ENCODE peak calls at places on chromosomes 3 and 15, in ten cellular contexts. One of them, this sample, is unnamed.

GRCh38 chr3:93906245-93906644 is 67.5 kb downstream of the PROS1 start:
- DNase-seq in activated CD8-positive, alpha-beta memory T cell treated with anti-CD3 and anti-CD28 coated beads, Interleukin-2, amount 50 U/mL, for 4 hours: no peak
- DNase-seq in endodermal cell: no peak
- DNase-seq in fibroblast of pulmonary artery: no peak
- DNase-seq in renal cortical epithelial cell: no peak
- DNase-seq in stimulated activated CD8-positive, alpha-beta memory T cell treated with anti-CD3 and anti-CD28 coated beads, Interleukin-15, amount 100 ng/mL, for 1 hour: no peak
- DNase-seq in PC-9: no peak
- DNase-seq in GM13976: no peak
- DNase-seq in KG1: no peak
- DNase-seq in MM.1S: no peak
- DNase-seq in this sample: no peak

GRCh38 chr15:89654311-89654761 is 931 bp downstream of the KIF7 start:
- DNase-seq in activated CD8-positive, alpha-beta memory T cell treated with anti-CD3 and anti-CD28 coated beads, Interleukin-2, amount 50 U/mL, for 4 hours: no peak
- DNase-seq in endodermal cell: peak
- DNase-seq in fibroblast of pulmonary artery: peak
- DNase-seq in renal cortical epithelial cell: no peak
- DNase-seq in stimulated activated CD8-positive, alpha-beta memory T cell treated with anti-CD3 and anti-CD28 coated beads, Interleukin-15, amount 100 ng/mL, for 1 hour: no peak
- DNase-seq in PC-9: peak
- DNase-seq in GM13976: no peak
- DNase-seq in KG1: no peak
- DNase-seq in MM.1S: no peak
- DNase-seq in this sample: no peak

GRCh38 chr3:46676601-46677071 is 16.8 kb downstream of the ALS2CL start:
- DNase-seq in activated CD8-positive, alpha-beta memory T cell treated with anti-CD3 and anti-CD28 coated beads, Interleukin-2, amount 50 U/mL, for 4 hours: no peak
- DNase-seq in endodermal cell: no peak
- DNase-seq in fibroblast of pulmonary artery: no peak
- DNase-seq in renal cortical epithelial cell: no peak
- DNase-seq in stimulated activated CD8-positive, alpha-beta memory T cell treated with anti-CD3 and anti-CD28 coated beads, Interleukin-15, amount 100 ng/mL, for 1 hour: no peak
- DNase-seq in PC-9: no peak
- DNase-seq in GM13976: no peak
- DNase-seq in KG1: no peak
- DNase-seq in MM.1S: no peak
- DNase-seq in this sample: no peak

GRCh38 chr3:35291837-35292236 is 347.5 kb upstream of the ARPP21 start:
- DNase-seq in activated CD8-positive, alpha-beta memory T cell treated with anti-CD3 and anti-CD28 coated beads, Interleukin-2, amount 50 U/mL, for 4 hours: no peak
- DNase-seq in endodermal cell: no peak
- DNase-seq in fibroblast of pulmonary artery: no peak
- DNase-seq in renal cortical epithelial cell: no peak
- DNase-seq in stimulated activated CD8-positive, alpha-beta memory T cell treated with anti-CD3 and anti-CD28 coated beads, Interleukin-15, amount 100 ng/mL, for 1 hour: no peak
- DNase-seq in PC-9: no peak
- DNase-seq in GM13976: no peak
- DNase-seq in KG1: no peak
- DNase-seq in MM.1S: no peak
- DNase-seq in this sample: no peak

GRCh38 chr15:66809664-66810063 is 107.6 kb downstream of the SMAD6 start:
- DNase-seq in activated CD8-positive, alpha-beta memory T cell treated with anti-CD3 and anti-CD28 coated beads, Interleukin-2, amount 50 U/mL, for 4 hours: no peak
- DNase-seq in endodermal cell: peak
- DNase-seq in fibroblast of pulmonary artery: no peak
- DNase-seq in renal cortical epithelial cell: no peak
- DNase-seq in stimulated activated CD8-positive, alpha-beta memory T cell treated with anti-CD3 and anti-CD28 coated beads, Interleukin-15, amount 100 ng/mL, for 1 hour: no peak
- DNase-seq in PC-9: no peak
- DNase-seq in GM13976: no peak
- DNase-seq in KG1: no peak
- DNase-seq in MM.1S: no peak
- DNase-seq in this sample: no peak

GRCh38 chr3:12479919-12480425 is 4.3 kb upstream of the TSEN2 start:
- DNase-seq in activated CD8-positive, alpha-beta memory T cell treated with anti-CD3 and anti-CD28 coated beads, Interleukin-2, amount 50 U/mL, for 4 hours: no peak
- DNase-seq in endodermal cell: peak
- DNase-seq in fibroblast of pulmonary artery: peak
- DNase-seq in renal cortical epithelial cell: peak
- DNase-seq in stimulated activated CD8-positive, alpha-beta memory T cell treated with anti-CD3 and anti-CD28 coated beads, Interleukin-15, amount 100 ng/mL, for 1 hour: peak
- DNase-seq in PC-9: no peak
- DNase-seq in GM13976: peak
- DNase-seq in KG1: peak
- DNase-seq in MM.1S: peak
- DNase-seq in this sample: peak

GRCh38 chr3:52682016-52682415 is 3.7 kb downstream of the PBRM1 start:
- DNase-seq in activated CD8-positive, alpha-beta memory T cell treated with anti-CD3 and anti-CD28 coated beads, Interleukin-2, amount 50 U/mL, for 4 hours: no peak
- DNase-seq in endodermal cell: no peak
- DNase-seq in fibroblast of pulmonary artery: peak
- DNase-seq in renal cortical epithelial cell: peak
- DNase-seq in stimulated activated CD8-positive, alpha-beta memory T cell treated with anti-CD3 and anti-CD28 coated beads, Interleukin-15, amount 100 ng/mL, for 1 hour: no peak
- DNase-seq in PC-9: peak
- DNase-seq in GM13976: no peak
- DNase-seq in KG1: no peak
- DNase-seq in MM.1S: no peak
- DNase-seq in this sample: no peak

GRCh38 chr3:138921316-138922292 is 25.3 kb downstream of the FOXL2 start:
- DNase-seq in activated CD8-positive, alpha-beta memory T cell treated with anti-CD3 and anti-CD28 coated beads, Interleukin-2, amount 50 U/mL, for 4 hours: no peak
- DNase-seq in endodermal cell: no peak
- DNase-seq in fibroblast of pulmonary artery: peak
- DNase-seq in renal cortical epithelial cell: peak
- DNase-seq in stimulated activated CD8-positive, alpha-beta memory T cell treated with anti-CD3 and anti-CD28 coated beads, Interleukin-15, amount 100 ng/mL, for 1 hour: no peak
- DNase-seq in PC-9: peak
- DNase-seq in GM13976: no peak
- DNase-seq in KG1: no peak
- DNase-seq in MM.1S: no peak
- DNase-seq in this sample: no peak

GRCh38 chr3:155995525-155996370 is 124.6 kb upstream of the KCNAB1 start:
- DNase-seq in activated CD8-positive, alpha-beta memory T cell treated with anti-CD3 and anti-CD28 coated beads, Interleukin-2, amount 50 U/mL, for 4 hours: no peak
- DNase-seq in endodermal cell: no peak
- DNase-seq in fibroblast of pulmonary artery: peak
- DNase-seq in renal cortical epithelial cell: peak
- DNase-seq in stimulated activated CD8-positive, alpha-beta memory T cell treated with anti-CD3 and anti-CD28 coated beads, Interleukin-15, amount 100 ng/mL, for 1 hour: no peak
- DNase-seq in PC-9: peak
- DNase-seq in GM13976: peak
- DNase-seq in KG1: no peak
- DNase-seq in MM.1S: peak
- DNase-seq in this sample: peak

GRCh38 chr15:62163847-62164499 is 1.1 kb downstream of the C2CD4B start:
- DNase-seq in activated CD8-positive, alpha-beta memory T cell treated with anti-CD3 and anti-CD28 coated beads, Interleukin-2, amount 50 U/mL, for 4 hours: no peak
- DNase-seq in endodermal cell: peak
- DNase-seq in fibroblast of pulmonary artery: peak
- DNase-seq in renal cortical epithelial cell: no peak
- DNase-seq in stimulated activated CD8-positive, alpha-beta memory T cell treated with anti-CD3 and anti-CD28 coated beads, Interleukin-15, amount 100 ng/mL, for 1 hour: no peak
- DNase-seq in PC-9: no peak
- DNase-seq in GM13976: no peak
- DNase-seq in KG1: no peak
- DNase-seq in MM.1S: no peak
- DNase-seq in this sample: peak

GRCh38 chr15:78082106-78082742 is 4.7 kb upstream of the TBC1D2B start:
- DNase-seq in activated CD8-positive, alpha-beta memory T cell treated with anti-CD3 and anti-CD28 coated beads, Interleukin-2, amount 50 U/mL, for 4 hours: no peak
- DNase-seq in endodermal cell: no peak
- DNase-seq in fibroblast of pulmonary artery: no peak
- DNase-seq in renal cortical epithelial cell: no peak
- DNase-seq in stimulated activated CD8-positive, alpha-beta memory T cell treated with anti-CD3 and anti-CD28 coated beads, Interleukin-15, amount 100 ng/mL, for 1 hour: no peak
- DNase-seq in PC-9: no peak
- DNase-seq in GM13976: no peak
- DNase-seq in KG1: no peak
- DNase-seq in MM.1S: no peak
- DNase-seq in this sample: no peak

GRCh38 chr3:151226088-151226563 is 23.1 kb upstream of the GPR171 start:
- DNase-seq in activated CD8-positive, alpha-beta memory T cell treated with anti-CD3 and anti-CD28 coated beads, Interleukin-2, amount 50 U/mL, for 4 hours: no peak
- DNase-seq in endodermal cell: no peak
- DNase-seq in fibroblast of pulmonary artery: peak
- DNase-seq in renal cortical epithelial cell: peak
- DNase-seq in stimulated activated CD8-positive, alpha-beta memory T cell treated with anti-CD3 and anti-CD28 coated beads, Interleukin-15, amount 100 ng/mL, for 1 hour: no peak
- DNase-seq in PC-9: peak
- DNase-seq in GM13976: no peak
- DNase-seq in KG1: no peak
- DNase-seq in MM.1S: no peak
- DNase-seq in this sample: no peak

GRCh38 chr15:27706300-27706699 is 392.8 kb downstream of the OCA2 start:
- DNase-seq in activated CD8-positive, alpha-beta memory T cell treated with anti-CD3 and anti-CD28 coated beads, Interleukin-2, amount 50 U/mL, for 4 hours: no peak
- DNase-seq in endodermal cell: no peak
- DNase-seq in fibroblast of pulmonary artery: no peak
- DNase-seq in renal cortical epithelial cell: no peak
- DNase-seq in stimulated activated CD8-positive, alpha-beta memory T cell treated with anti-CD3 and anti-CD28 coated beads, Interleukin-15, amount 100 ng/mL, for 1 hour: no peak
- DNase-seq in PC-9: no peak
- DNase-seq in GM13976: no peak
- DNase-seq in KG1: no peak
- DNase-seq in MM.1S: no peak
- DNase-seq in this sample: no peak

GRCh38 chr15:74621936-74622335 is 6.3 kb downstream of the CLK3 start:
- DNase-seq in activated CD8-positive, alpha-beta memory T cell treated with anti-CD3 and anti-CD28 coated beads, Interleukin-2, amount 50 U/mL, for 4 hours: no peak
- DNase-seq in endodermal cell: peak
- DNase-seq in fibroblast of pulmonary artery: no peak
- DNase-seq in renal cortical epithelial cell: no peak
- DNase-seq in stimulated activated CD8-positive, alpha-beta memory T cell treated with anti-CD3 and anti-CD28 coated beads, Interleukin-15, amount 100 ng/mL, for 1 hour: no peak
- DNase-seq in PC-9: peak
- DNase-seq in GM13976: no peak
- DNase-seq in KG1: no peak
- DNase-seq in MM.1S: no peak
- DNase-seq in this sample: no peak

GRCh38 chr3:172106037-172106559 is 66.7 kb downstream of the FNDC3B start:
- DNase-seq in activated CD8-positive, alpha-beta memory T cell treated with anti-CD3 and anti-CD28 coated beads, Interleukin-2, amount 50 U/mL, for 4 hours: no peak
- DNase-seq in endodermal cell: no peak
- DNase-seq in fibroblast of pulmonary artery: no peak
- DNase-seq in renal cortical epithelial cell: no peak
- DNase-seq in stimulated activated CD8-positive, alpha-beta memory T cell treated with anti-CD3 and anti-CD28 coated beads, Interleukin-15, amount 100 ng/mL, for 1 hour: no peak
- DNase-seq in PC-9: no peak
- DNase-seq in GM13976: no peak
- DNase-seq in KG1: no peak
- DNase-seq in MM.1S: no peak
- DNase-seq in this sample: no peak

GRCh38 chr3:171379281-171379680 is 80.9 kb downstream of the TNIK start:
- DNase-seq in activated CD8-positive, alpha-beta memory T cell treated with anti-CD3 and anti-CD28 coated beads, Interleukin-2, amount 50 U/mL, for 4 hours: no peak
- DNase-seq in endodermal cell: no peak
- DNase-seq in fibroblast of pulmonary artery: peak
- DNase-seq in renal cortical epithelial cell: peak
- DNase-seq in stimulated activated CD8-positive, alpha-beta memory T cell treated with anti-CD3 and anti-CD28 coated beads, Interleukin-15, amount 100 ng/mL, for 1 hour: no peak
- DNase-seq in PC-9: peak
- DNase-seq in GM13976: no peak
- DNase-seq in KG1: no peak
- DNase-seq in MM.1S: no peak
- DNase-seq in this sample: no peak

This sample was measured in retina.